ENCODE peak calls at places on chromosome 6, in six cellular contexts. L is cardiac muscle cell, C is left ventricle myocardium inferior, I is heart left ventricle, W is IMR-90, S is A549. A is an unnamed sample.
A peak's percentile ranks its signal among the peaks of the same experiment; 100 is the strongest.

GRCh38 chr6:100475554-100476325 is 11.0 kb upstream of the SIM1 start:
- DNase-seq in L (no peak), C (no peak), I (no peak), W (peak; percentile 22), S (peak; percentile 7), A (no peak)

GRCh38 chr6:144122861-144123260 is 27.5 kb upstream of the STX11 start:
- DNase-seq in L (no peak), C (no peak), I (no peak), W (no peak), S (no peak), A (no peak)

GRCh38 chr6:4577406-4577805 is 198.8 kb upstream of the CDYL start:
- DNase-seq in L (peak; percentile 96), C (no peak), I (no peak), W (peak; percentile 99), S (peak; percentile 60), A (no peak)

GRCh38 chr6:5287966-5288297 is 26.6 kb downstream of the FARS2 start:
- DNase-seq in L (no peak), C (no peak), I (no peak), W (no peak), S (no peak), A (no peak)

GRCh38 chr6:113630365-113630737 is 226.8 kb upstream of the MARCKS start:
- DNase-seq in L (peak; percentile 76), C (no peak), I (no peak), W (peak; percentile 88), S (no peak), A (no peak)

GRCh38 chr6:64896939-64897338 is 810.1 kb downstream of the EYS start:
- DNase-seq in L (no peak), C (no peak), I (no peak), W (no peak), S (no peak), A (no peak)

GRCh38 chr6:15325540-15325955 is 79.7 kb downstream of the JARID2 start:
- DNase-seq in L (no peak), C (no peak), I (no peak), W (no peak), S (no peak), A (no peak)

GRCh38 chr6:46340246-46340645 is 151.0 kb downstream of the RCAN2 start:
- DNase-seq in L (no peak), C (no peak), I (no peak), W (no peak), S (no peak), A (no peak)

GRCh38 chr6:136201735-136202134 is 48.4 kb downstream of the MTFR2 start:
- DNase-seq in L (peak; percentile 24), C (no peak), I (no peak), W (peak; percentile 16), S (peak; percentile 18), A (no peak)

GRCh38 chr6:4941782-4942672 is 61.8 kb downstream of the RPP40 start:
- DNase-seq in L (peak; percentile 93), C (no peak), I (no peak), W (peak; percentile 96), S (peak; percentile 81), A (no peak)

GRCh38 chr6:56843476-56844349 is 111.2 kb upstream of the BEND6 start:
- DNase-seq in L (peak; percentile 80), C (peak; percentile 79), I (peak; percentile 86), W (peak; percentile 73), S (peak; percentile 90), A (peak; percentile 89)

GRCh38 chr6:30508890-30509736 is 19.8 kb downstream of the HLA-E start:
- DNase-seq in L (peak; percentile 76), C (no peak), I (no peak), W (peak; percentile 51), S (no peak), A (no peak)

GRCh38 chr6:161238076-161238869 is 35.6 kb downstream of the AGPAT4 start:
- DNase-seq in L (no peak), C (no peak), I (no peak), W (peak; percentile 76), S (no peak), A (no peak)

GRCh38 chr6:11021714-11022113 is 22.4 kb downstream of the ELOVL2 start:
- DNase-seq in L (no peak), C (no peak), I (no peak), W (no peak), S (no peak), A (no peak)

GRCh38 chr6:20404641-20405032 is 3.0 kb downstream of the E2F3 start:
- DNase-seq in L (peak; percentile 77), C (no peak), I (no peak), W (peak; percentile 81), S (peak; percentile 78), A (no peak)

GRCh38 chr6:117480651-117481050 is 1.8 kb upstream of the DCBLD1 start:
- DNase-seq in L (no peak), C (no peak), I (no peak), W (no peak), S (no peak), A (no peak)

GRCh38 chr6:2478200-2478599 is 232.8 kb upstream of the GMDS start:
- DNase-seq in L (peak; percentile 80), C (no peak), I (no peak), W (peak; percentile 5), S (no peak), A (no peak)

GRCh38 chr6:148746363-148747144 is at the start of gene UST:
- DNase-seq in L (peak; percentile 98), C (peak; percentile 85), I (peak; percentile 83), W (peak; percentile 95), S (peak; percentile 36), A (peak; percentile 96)

GRCh38 chr6:124517339-124517738 is 444.9 kb upstream of the RNF217 start:
- DNase-seq in L (no peak), C (no peak), I (no peak), W (no peak), S (no peak), A (no peak)

GRCh38 chr6:46626228-46626909 is 26.2 kb downstream of the CYP39A1 start:
- DNase-seq in L (peak; percentile 45), C (no peak), I (no peak), W (peak; percentile 21), S (peak; percentile 16), A (no peak)

GRCh38 chr6:15343490-15344185 is 97.8 kb downstream of the JARID2 start:
- DNase-seq in L (no peak), C (no peak), I (no peak), W (no peak), S (no peak), A (no peak)

GRCh38 chr6:47292944-47293343 is 16.8 kb downstream of the TNFRSF21 start:
- DNase-seq in L (peak; percentile 15), C (no peak), I (no peak), W (peak; percentile 35), S (no peak), A (no peak)

GRCh38 chr6:118893095-118893881 is 664 bp upstream of the ASF1A start:
- DNase-seq in L (peak; percentile 79), C (no peak), I (no peak), W (peak; percentile 67), S (peak; percentile 16), A (peak; percentile 64)

GRCh38 chr6:72272958-72273357 is 348.9 kb upstream of the KCNQ5 start:
- DNase-seq in L (peak; percentile 23), C (no peak), I (no peak), W (peak; percentile 73), S (no peak), A (no peak)

GRCh38 chr6:113120577-113121285 is 736.4 kb upstream of the MARCKS start:
- DNase-seq in L (peak; percentile 97), C (no peak), I (no peak), W (peak; percentile 93), S (peak; percentile 52), A (no peak)

GRCh38 chr6:38241200-38241599 is 398.5 kb downstream of the BTBD9 start:
- DNase-seq in L (no peak), C (no peak), I (no peak), W (peak; percentile 11), S (no peak), A (no peak)

DNA sequence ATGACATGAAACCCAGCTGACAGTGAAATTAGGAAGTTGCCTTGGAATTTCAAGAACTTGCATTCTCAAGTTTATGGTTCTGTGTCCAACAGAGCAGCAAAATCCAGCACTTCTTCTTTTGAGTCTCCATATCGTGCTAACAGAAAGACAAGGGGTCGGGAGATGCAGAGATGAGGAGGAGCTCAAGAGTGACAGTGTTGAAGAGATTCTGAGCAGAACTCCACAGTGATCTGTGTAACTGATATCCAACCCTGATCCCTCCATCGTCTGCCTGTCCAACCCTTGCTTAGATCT is 21.2 kb upstream of the BTN1A1 start:
- DNase-seq in L (no peak), C (no peak), I (no peak), W (no peak), S (no peak), A (no peak)
- H3K4me1 ChIP-seq in L (peaks cover 8% of the 10 kb centered on the region), C (peaks cover 18% of the 10 kb centered on the region), I (peaks cover 9% of the 10 kb centered on the region), W (peaks cover 17% of the 10 kb centered on the region), S (peaks cover 21% of the 10 kb centered on the region), A (peaks cover 23% of the 10 kb centered on the region)

GRCh38 chr6:27248783-27249182 is 1.3 kb downstream of the PRSS16 start:
- DNase-seq in L (no peak), C (no peak), I (no peak), W (no peak), S (no peak), A (no peak)

GRCh38 chr6:27254566-27254965 is 7.1 kb downstream of the PRSS16 start:
- DNase-seq in L (no peak), C (no peak), I (no peak), W (no peak), S (no peak), A (no peak)

GRCh38 chr6:27250277-27250954 is 2.9 kb downstream of the PRSS16 start:
- DNase-seq in L (no peak), C (no peak), I (no peak), W (no peak), S (no peak), A (no peak)

GRCh38 chr6:27250955-27251671 is 3.6 kb downstream of the PRSS16 start:
- DNase-seq in L (peak; percentile 63), C (no peak), I (peak; percentile 71), W (no peak), S (peak; percentile 85), A (no peak)

GRCh38 chr6:27251672-27252251 is 4.3 kb downstream of the PRSS16 start:
- DNase-seq in L (peak; percentile 76), C (no peak), I (peak; percentile 70), W (peak; percentile 38), S (peak; percentile 92), A (no peak)
- TF ChIP-seq CTCF in L (peak; percentile 56), C (no peak), I (no peak), W (peak; percentile 23), S (peak; percentile 56), A (no peak)

GRCh38 chr6:35309611-35310264 is 12.1 kb downstream of the DEF6 start:
- DNase-seq in L (no peak), C (no peak), I (no peak), W (no peak), S (no peak), A (no peak)
- H3K4me1 ChIP-seq in L (no peaks in the 10 kb centered on the region), C (no peaks in the 10 kb centered on the region), I (no peaks in the 10 kb centered on the region), W (no peaks in the 10 kb centered on the region), S (no peaks in the 10 kb centered on the region), A (no peaks in the 10 kb centered on the region)

GRCh38 chr6:16654703-16655102 is 106.6 kb downstream of the ATXN1 start:
- DNase-seq in L (no peak), C (no peak), I (no peak), W (no peak), S (no peak), A (no peak)
- TF ChIP-seq CTCF in L (no peak), C (no peak), I (no peak), W (no peak), S (no peak), A (no peak)

GRCh38 chr6:39334039-39334438 is 11.5 kb upstream of the KCNK16 start:
- DNase-seq in L (no peak), C (no peak), I (no peak), W (no peak), S (no peak), A (no peak)
- H3K4me1 ChIP-seq in L (peaks cover 5% of the 10 kb centered on the region), C (no peaks in the 10 kb centered on the region), I (peaks cover under 1% of the 10 kb centered on the region), W (no peaks in the 10 kb centered on the region), S (no peaks in the 10 kb centered on the region), A (peaks cover 5% of the 10 kb centered on the region)